ENCODE peak calls at places on chromosomes 4 and X, in nine cellular contexts. One of them, this sample, is unnamed.

GRCh38 chr4:25903905-25904747 is 9.9 kb upstream of the SMIM20 start:
- DNase-seq in activated T-cell treated with anti-CD3 and anti-CD28 coated beads, Interleukin-2, amount 50 U/mL, for 72 hours: no peak
- DNase-seq in naive thymus-derived CD8-positive, alpha-beta T cell: no peak
- DNase-seq in EH: peak
- DNase-seq in NCI-H345: no peak
- DNase-seq in neuronal stem cell: no peak
- DNase-seq in coronary artery: no peak
- DNase-seq in NCI-H2171: no peak
- DNase-seq in PC-3: no peak
- DNase-seq in this sample: no peak

GRCh38 chr4:94428884-94429283 is 22.9 kb upstream of the PDLIM5 start:
- DNase-seq in activated T-cell treated with anti-CD3 and anti-CD28 coated beads, Interleukin-2, amount 50 U/mL, for 72 hours: no peak
- DNase-seq in naive thymus-derived CD8-positive, alpha-beta T cell: no peak
- DNase-seq in EH: no peak
- DNase-seq in NCI-H345: no peak
- DNase-seq in neuronal stem cell: no peak
- DNase-seq in coronary artery: no peak
- DNase-seq in NCI-H2171: no peak
- DNase-seq in PC-3: no peak
- DNase-seq in this sample: no peak

GRCh38 chrX:11296051-11296450 is 2.8 kb downstream of the AMELX start:
- DNase-seq in activated T-cell treated with anti-CD3 and anti-CD28 coated beads, Interleukin-2, amount 50 U/mL, for 72 hours: no peak
- DNase-seq in naive thymus-derived CD8-positive, alpha-beta T cell: no peak
- DNase-seq in EH: no peak
- DNase-seq in NCI-H345: peak
- DNase-seq in neuronal stem cell: no peak
- DNase-seq in coronary artery: no peak
- DNase-seq in NCI-H2171: no peak
- DNase-seq in PC-3: no peak
- DNase-seq in this sample: no peak

GRCh38 chr4:26819478-26819877 is 41.2 kb upstream of the STIM2 start:
- DNase-seq in activated T-cell treated with anti-CD3 and anti-CD28 coated beads, Interleukin-2, amount 50 U/mL, for 72 hours: no peak
- DNase-seq in naive thymus-derived CD8-positive, alpha-beta T cell: no peak
- DNase-seq in EH: no peak
- DNase-seq in NCI-H345: no peak
- DNase-seq in neuronal stem cell: no peak
- DNase-seq in coronary artery: no peak
- DNase-seq in NCI-H2171: no peak
- DNase-seq in PC-3: no peak
- DNase-seq in this sample: no peak

GRCh38 chrX:25001808-25002657 is 13.7 kb downstream of the ARX start:
- DNase-seq in activated T-cell treated with anti-CD3 and anti-CD28 coated beads, Interleukin-2, amount 50 U/mL, for 72 hours: no peak
- DNase-seq in naive thymus-derived CD8-positive, alpha-beta T cell: no peak
- DNase-seq in EH: no peak
- DNase-seq in NCI-H345: no peak
- DNase-seq in neuronal stem cell: no peak
- DNase-seq in coronary artery: no peak
- DNase-seq in NCI-H2171: no peak
- DNase-seq in PC-3: no peak
- DNase-seq in this sample: no peak

GRCh38 chrX:154840856-154841255 is 6.4 kb upstream of the SMIM9 start:
- DNase-seq in activated T-cell treated with anti-CD3 and anti-CD28 coated beads, Interleukin-2, amount 50 U/mL, for 72 hours: no peak
- DNase-seq in naive thymus-derived CD8-positive, alpha-beta T cell: no peak
- DNase-seq in EH: peak
- DNase-seq in NCI-H345: peak
- DNase-seq in neuronal stem cell: no peak
- DNase-seq in coronary artery: no peak
- DNase-seq in NCI-H2171: peak
- DNase-seq in PC-3: peak
- DNase-seq in this sample: no peak

GRCh38 chr4:54657194-54657555 is 582 bp upstream of the KIT start:
- DNase-seq in activated T-cell treated with anti-CD3 and anti-CD28 coated beads, Interleukin-2, amount 50 U/mL, for 72 hours: no peak
- DNase-seq in naive thymus-derived CD8-positive, alpha-beta T cell: no peak
- DNase-seq in EH: no peak
- DNase-seq in NCI-H345: peak
- DNase-seq in neuronal stem cell: no peak
- DNase-seq in coronary artery: no peak
- DNase-seq in NCI-H2171: peak
- DNase-seq in PC-3: no peak
- DNase-seq in this sample: peak

GRCh38 chr4:179817317-179817716 is 2375.1 kb upstream of the AGA start:
- DNase-seq in activated T-cell treated with anti-CD3 and anti-CD28 coated beads, Interleukin-2, amount 50 U/mL, for 72 hours: no peak
- DNase-seq in naive thymus-derived CD8-positive, alpha-beta T cell: no peak
- DNase-seq in EH: no peak
- DNase-seq in NCI-H345: no peak
- DNase-seq in neuronal stem cell: no peak
- DNase-seq in coronary artery: no peak
- DNase-seq in NCI-H2171: no peak
- DNase-seq in PC-3: no peak
- DNase-seq in this sample: no peak

GRCh38 chr4:112664611-112665010 is 27.7 kb downstream of the LARP7 start:
- DNase-seq in activated T-cell treated with anti-CD3 and anti-CD28 coated beads, Interleukin-2, amount 50 U/mL, for 72 hours: no peak
- DNase-seq in naive thymus-derived CD8-positive, alpha-beta T cell: no peak
- DNase-seq in EH: peak
- DNase-seq in NCI-H345: no peak
- DNase-seq in neuronal stem cell: no peak
- DNase-seq in coronary artery: no peak
- DNase-seq in NCI-H2171: no peak
- DNase-seq in PC-3: peak
- DNase-seq in this sample: no peak

GRCh38 chr4:52982246-52982950 is 120.3 kb downstream of the RASL11B start:
- DNase-seq in activated T-cell treated with anti-CD3 and anti-CD28 coated beads, Interleukin-2, amount 50 U/mL, for 72 hours: no peak
- DNase-seq in naive thymus-derived CD8-positive, alpha-beta T cell: no peak
- DNase-seq in EH: peak
- DNase-seq in NCI-H345: peak
- DNase-seq in neuronal stem cell: peak
- DNase-seq in coronary artery: no peak
- DNase-seq in NCI-H2171: no peak
- DNase-seq in PC-3: peak
- DNase-seq in this sample: peak

GRCh38 chr4:89212666-89213381 is 94.8 kb downstream of the GPRIN3 start:
- DNase-seq in activated T-cell treated with anti-CD3 and anti-CD28 coated beads, Interleukin-2, amount 50 U/mL, for 72 hours: no peak
- DNase-seq in naive thymus-derived CD8-positive, alpha-beta T cell: no peak
- DNase-seq in EH: no peak
- DNase-seq in NCI-H345: no peak
- DNase-seq in neuronal stem cell: no peak
- DNase-seq in coronary artery: no peak
- DNase-seq in NCI-H2171: no peak
- DNase-seq in PC-3: no peak
- DNase-seq in this sample: no peak

GRCh38 chr4:7507381-7507780 is 72.7 kb upstream of the PSAPL1 start:
- DNase-seq in activated T-cell treated with anti-CD3 and anti-CD28 coated beads, Interleukin-2, amount 50 U/mL, for 72 hours: no peak
- DNase-seq in naive thymus-derived CD8-positive, alpha-beta T cell: no peak
- DNase-seq in EH: peak
- DNase-seq in NCI-H345: no peak
- DNase-seq in neuronal stem cell: no peak
- DNase-seq in coronary artery: no peak
- DNase-seq in NCI-H2171: no peak
- DNase-seq in PC-3: no peak
- DNase-seq in this sample: no peak